ENCODE peak calls at places on chromosomes 1 and 21, in four cellular contexts. P is K562, V is A549, F is endothelial cell of umbilical vein. S is an unnamed sample.

GRCh38 chr1:206752481-206752880 is 18.1 kb upstream of the IL19 start:
- DNase-seq in P (no peak), V (no peak), F (no peak), S (no peak)

GRCh38 chr1:66266350-66266749 is 267.6 kb upstream of the SGIP1 start:
- DNase-seq in P (no peak), V (no peak), F (no peak), S (no peak)

GRCh38 chr1:192350351-192350750 is 33.6 kb downstream of the RGS21 start:
- DNase-seq in P (no peak), V (no peak), F (no peak), S (no peak)

GRCh38 chr1:221611930-221612777 is 129.7 kb downstream of the DUSP10 start:
- DNase-seq in P (no peak), V (peak), F (peak), S (peak)

GRCh38 chr1:11158720-11159321 is 30.3 kb upstream of the ANGPTL7 start:
- DNase-seq in P (no peak), V (no peak), F (peak), S (no peak)

GRCh38 chr1:119964673-119965363 is 68.5 kb upstream of the ADAM30 start:
- DNase-seq in P (no peak), V (no peak), F (no peak), S (no peak)

GRCh38 chr21:41927727-41928409 is 25.9 kb downstream of the C2CD2 start:
- DNase-seq in P (no peak), V (no peak), F (no peak), S (peak)

GRCh38 chr21:45158491-45159423 is 84.4 kb downstream of the ADARB1 start:
- DNase-seq in P (no peak), V (no peak), F (no peak), S (no peak)

GRCh38 chr1:41695118-41695517 is 210.6 kb upstream of the EDN2 start:
- DNase-seq in P (no peak), V (no peak), F (no peak), S (peak)

GRCh38 chr1:91121366-91121765 is 99.5 kb upstream of the ZNF644 start:
- DNase-seq in P (no peak), V (no peak), F (no peak), S (no peak)

GRCh38 chr1:4585216-4585615 is 69.2 kb upstream of the AJAP1 start:
- DNase-seq in P (peak), V (peak), F (no peak), S (peak)

GRCh38 chr1:30472526-30472925 is 250.9 kb downstream of the MATN1 start:
- DNase-seq in P (no peak), V (no peak), F (no peak), S (no peak)

GRCh38 chr1:101769520-101769919 is 227.2 kb downstream of the OLFM3 start:
- DNase-seq in P (no peak), V (peak), F (peak), S (peak)

GRCh38 chr1:197614916-197615692 is 160.2 kb downstream of the DENND1B start:
- DNase-seq in P (no peak), V (peak), F (peak), S (peak)

GRCh38 chr1:165840419-165840818 is 13.0 kb downstream of the UCK2 start:
- DNase-seq in P (no peak), V (no peak), F (no peak), S (no peak)

GRCh38 chr1:165843304-165843703 is 15.9 kb downstream of the UCK2 start:
- DNase-seq in P (no peak), V (no peak), F (no peak), S (no peak)

GRCh38 chr1:165844114-165844798 is 16.8 kb downstream of the UCK2 start:
- DNase-seq in P (no peak), V (no peak), F (no peak), S (no peak)

GRCh38 chr1:165841582-165842362 is 14.4 kb downstream of the UCK2 start:
- DNase-seq in P (no peak), V (peak), F (peak), S (peak)

DNA sequence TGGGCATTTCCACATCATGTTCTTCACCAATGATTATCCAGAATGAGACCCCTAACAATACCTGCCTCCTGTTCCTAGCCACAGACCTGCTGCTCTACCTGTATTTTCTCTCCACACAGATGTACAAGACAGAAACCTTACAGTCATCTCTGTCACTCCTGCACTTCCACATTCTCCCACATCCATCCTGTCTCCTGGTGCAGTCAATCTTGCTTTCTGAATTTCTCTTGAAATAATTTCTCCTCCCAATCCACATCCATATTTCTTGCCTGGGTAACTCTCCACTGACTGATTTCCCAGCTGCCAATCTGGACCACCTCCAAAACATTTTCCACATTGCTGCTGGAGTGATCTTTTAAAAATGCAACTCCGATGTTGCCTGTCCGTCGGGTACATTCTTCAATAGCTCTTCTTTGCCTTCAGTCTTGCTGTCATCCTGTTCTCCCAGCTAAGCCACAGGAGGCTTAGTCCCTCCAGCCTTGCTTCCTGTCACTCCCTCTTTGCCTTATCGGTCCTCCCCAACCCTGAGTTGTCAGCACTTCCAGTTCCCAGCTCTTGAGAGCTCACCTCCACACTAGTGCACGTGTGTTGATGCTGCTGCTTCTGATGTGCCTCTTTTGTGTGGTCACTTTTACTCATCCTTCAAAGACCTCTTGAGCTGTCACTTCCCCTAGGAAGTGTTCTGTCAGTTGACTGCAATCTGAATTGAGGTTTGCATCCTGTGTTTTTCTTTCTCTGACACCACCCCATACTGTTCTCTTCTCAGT is 15.1 kb downstream of the UCK2 start:
- DNase-seq in P (peak), V (no peak), F (peak), S (peak)
- TF ChIP-seq MYC in P (peak), V (no peak), F (no peak), S (no peak)

GRCh38 chr21:46622226-46622625 is 13.2 kb upstream of the PRMT2 start:
- DNase-seq in P (no peak), V (no peak), F (peak), S (peak)
- H3K4me3 ChIP-seq in P (no peak), V (no peak), F (no peak), S (peak)

GRCh38 chr1:5720484-5720883 is 271.7 kb downstream of the NPHP4 start:
- DNase-seq in P (no peak), V (no peak), F (no peak), S (no peak)

GRCh38 chr1:5722635-5723157 is 269.5 kb downstream of the NPHP4 start:
- DNase-seq in P (no peak), V (no peak), F (no peak), S (no peak)

GRCh38 chr1:5720045-5720444 is 272.2 kb downstream of the NPHP4 start:
- DNase-seq in P (no peak), V (no peak), F (no peak), S (no peak)

GRCh38 chr1:5720936-5721335 is 271.3 kb downstream of the NPHP4 start:
- DNase-seq in P (no peak), V (no peak), F (no peak), S (no peak)

GRCh38 chr1:5721634-5722215 is 270.5 kb downstream of the NPHP4 start:
- DNase-seq in P (peak), V (no peak), F (no peak), S (no peak)
- TF ChIP-seq MYC in P (no peak), V (no peak), F (no peak), S (no peak)

GRCh38 chr1:98402860-98403259 is 258.7 kb upstream of the SNX7 start:
- DNase-seq in P (no peak), V (no peak), F (no peak), S (no peak)
- H3K4me3 ChIP-seq in P (no peak), V (no peak), F (no peak), S (no peak)

GRCh38 chr1:16348414-16349182 is 3.7 kb downstream of the FBXO42 start:
- DNase-seq in P (no peak), V (peak), F (peak), S (peak)
- TF ChIP-seq MYC in P (no peak), V (no peak), F (no peak), S (no peak)

DNA sequence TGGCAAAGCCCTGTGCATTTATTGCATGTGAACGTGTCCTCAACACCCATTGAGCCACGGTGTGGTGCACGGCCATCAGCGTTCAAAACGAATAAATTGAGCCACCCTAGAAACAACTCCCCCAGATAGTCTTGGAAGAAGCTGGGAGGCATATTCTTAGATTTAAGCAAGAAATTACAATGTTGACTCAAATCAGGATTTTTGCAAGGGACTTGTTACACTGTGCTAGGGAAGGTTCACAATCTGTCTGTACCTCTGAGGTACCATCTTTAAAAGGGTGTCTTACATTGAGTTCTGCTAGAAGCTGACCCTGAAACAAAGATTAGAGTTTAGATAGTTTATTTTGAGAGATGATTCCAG is 16.2 kb downstream of the CD247 start:
- DNase-seq in P (no peak), V (no peak), F (no peak), S (no peak)
- H3K4me3 ChIP-seq in P (no peak), V (no peak), F (no peak), S (no peak)

GRCh38 chr1:203652718-203653461 is 26.3 kb downstream of the ATP2B4 start:
- DNase-seq in P (no peak), V (no peak), F (peak), S (no peak)
- TF ChIP-seq MYC in P (no peak), V (no peak), F (no peak), S (no peak)

GRCh38 chr1:204288061-204288588 is 71.6 kb downstream of the PLEKHA6 start:
- DNase-seq in P (no peak), V (peak), F (no peak), S (no peak)
- H3K4me3 ChIP-seq in P (no peak), V (peak), F (no peak), S (no peak)

DNA sequence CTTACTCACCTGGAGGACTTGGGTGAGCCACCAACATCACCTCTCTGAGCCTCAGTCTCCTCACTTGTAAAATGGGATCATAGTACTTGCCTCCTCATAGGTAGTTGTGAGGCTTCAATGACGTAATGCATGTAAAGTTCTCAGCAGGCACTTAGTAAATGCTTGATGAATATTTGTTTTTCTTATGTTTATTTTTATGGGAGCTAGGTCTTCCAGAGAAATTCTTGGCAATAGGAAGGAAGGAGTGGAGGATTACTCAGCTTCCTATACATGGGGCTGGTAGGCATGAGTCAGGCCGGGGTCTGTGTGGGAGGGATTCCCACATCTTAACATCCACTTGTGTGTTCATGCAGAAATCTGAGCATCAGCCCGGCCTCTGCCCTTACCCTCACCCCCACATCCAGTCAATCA is 95.4 kb upstream of the USP24 start:
- DNase-seq in P (no peak), V (peak), F (peak), S (peak)
- TF ChIP-seq MYC in P (no peak), V (no peak), F (peak), S (no peak)

S was measured in NB4.